ENCODE peak calls at places on chromosomes 2 and 18, in nine cellular contexts. M, Y, G, A, S, D, E, N and V are unnamed samples.

GRCh38 chr2:88054300-88055048 is 1.1 kb downstream of the KRCC1 start:
- DNase-seq in E (no peak), D (no peak), M (no peak), A (no peak), G (no peak), N (no peak), Y (no peak), S (no peak), V (no peak)

GRCh38 chr2:52070665-52071064 is 1038.7 kb upstream of the NRXN1 start:
- DNase-seq in S (no peak), G (no peak), N (no peak), A (no peak), M (no peak), D (no peak), Y (no peak), E (no peak), V (no peak)

GRCh38 chr2:70190086-70190412 is 770 bp downstream of the C2orf42 start:
- DNase-seq in M (no peak), E (no peak), A (no peak), N (no peak), G (peak), Y (no peak), S (peak), D (no peak), V (no peak)

GRCh38 chr2:168928113-168928823 is 27.2 kb downstream of the G6PC2 start:
- DNase-seq in A (no peak), Y (no peak), S (no peak), N (no peak), G (no peak), D (no peak), M (no peak), E (no peak), V (no peak)

GRCh38 chr2:183868707-183869106 is 729.6 kb upstream of the ZNF804A start:
- DNase-seq in S (no peak), E (no peak), Y (no peak), G (no peak), A (no peak), N (no peak), M (no peak), D (no peak), V (no peak)

GRCh38 chr18:79393626-79394401 is 1.9 kb upstream of the NFATC1 start:
- DNase-seq in D (peak), Y (peak), G (peak), M (peak), N (peak), S (peak), A (peak), E (peak), V (peak)

GRCh38 chr2:235055891-235056516 is 104.2 kb downstream of the SH3BP4 start:
- DNase-seq in D (peak), N (peak), S (no peak), M (peak), G (no peak), E (no peak), Y (peak), A (no peak), V (no peak)

GRCh38 chr2:20443276-20443920 is 3.5 kb upstream of the RHOB start:
- DNase-seq in Y (no peak), A (no peak), E (peak), S (peak), M (peak), D (peak), N (peak), G (no peak), V (no peak)

GRCh38 chr2:185608799-185609198 is 129.8 kb upstream of the FSIP2 start:
- DNase-seq in M (peak), A (no peak), S (no peak), E (no peak), Y (peak), N (no peak), G (no peak), D (peak), V (no peak)

GRCh38 chr2:143629344-143629743 is 500.1 kb downstream of the ARHGAP15 start:
- DNase-seq in N (no peak), Y (no peak), A (no peak), S (peak), E (no peak), M (no peak), D (no peak), G (no peak), V (no peak)

GRCh38 chr2:119523383-119523958 is 812 bp downstream of the SCTR start:
- DNase-seq in A (no peak), S (no peak), G (no peak), D (no peak), E (no peak), Y (no peak), M (no peak), N (no peak), V (no peak)

GRCh38 chr18:48621240-48621639 is 82.4 kb downstream of the CTIF start:
- DNase-seq in N (no peak), A (no peak), E (no peak), M (peak), G (no peak), D (no peak), S (peak), Y (no peak), V (no peak)

GRCh38 chr2:216424305-216424704 is 12.0 kb downstream of the SMARCAL1 start:
- DNase-seq in M (no peak), N (no peak), D (no peak), G (no peak), A (no peak), Y (no peak), E (no peak), S (no peak), V (no peak)

GRCh38 chr2:67451086-67451832 is 54.1 kb downstream of the ETAA1 start:
- DNase-seq in A (no peak), E (no peak), D (peak), Y (no peak), G (no peak), S (peak), M (peak), N (peak), V (no peak)

GRCh38 chr2:175976758-175977157 is 25.3 kb downstream of the LNPK start:
- DNase-seq in D (no peak), G (no peak), Y (no peak), N (no peak), E (no peak), A (no peak), S (peak), M (peak), V (no peak)

GRCh38 chr2:150977296-150977695 is 284.4 kb downstream of the RBM43 start:
- DNase-seq in A (no peak), Y (no peak), S (no peak), E (no peak), G (no peak), D (no peak), M (no peak), N (no peak), V (no peak)

GRCh38 chr18:23540867-23541266 is 37.6 kb downstream of the RMC1 start:
- DNase-seq in D (no peak), S (peak), A (no peak), N (no peak), M (no peak), G (peak), Y (no peak), E (no peak), V (no peak)

GRCh38 chr2:100941646-100942240 is 60.3 kb upstream of the RPL31 start:
- DNase-seq in A (no peak), M (no peak), D (no peak), G (no peak), N (no peak), S (peak), Y (no peak), E (no peak), V (no peak)

GRCh38 chr2:42503291-42503690 is 9.5 kb upstream of the KCNG3 start:
- DNase-seq in D (no peak), S (no peak), N (no peak), A (no peak), G (no peak), Y (no peak), E (no peak), M (peak), V (no peak)

GRCh38 chr2:97067279-97068004 is 27.2 kb downstream of the FAHD2B start:
- DNase-seq in Y (no peak), M (peak), N (no peak), D (no peak), E (no peak), S (no peak), G (no peak), A (no peak), V (no peak)

GRCh38 chr2:69798909-69799526 is 30.4 kb upstream of the GMCL1 start:
- DNase-seq in N (no peak), M (no peak), D (peak), A (no peak), S (peak), G (no peak), E (peak), Y (no peak), V (no peak)

DNA sequence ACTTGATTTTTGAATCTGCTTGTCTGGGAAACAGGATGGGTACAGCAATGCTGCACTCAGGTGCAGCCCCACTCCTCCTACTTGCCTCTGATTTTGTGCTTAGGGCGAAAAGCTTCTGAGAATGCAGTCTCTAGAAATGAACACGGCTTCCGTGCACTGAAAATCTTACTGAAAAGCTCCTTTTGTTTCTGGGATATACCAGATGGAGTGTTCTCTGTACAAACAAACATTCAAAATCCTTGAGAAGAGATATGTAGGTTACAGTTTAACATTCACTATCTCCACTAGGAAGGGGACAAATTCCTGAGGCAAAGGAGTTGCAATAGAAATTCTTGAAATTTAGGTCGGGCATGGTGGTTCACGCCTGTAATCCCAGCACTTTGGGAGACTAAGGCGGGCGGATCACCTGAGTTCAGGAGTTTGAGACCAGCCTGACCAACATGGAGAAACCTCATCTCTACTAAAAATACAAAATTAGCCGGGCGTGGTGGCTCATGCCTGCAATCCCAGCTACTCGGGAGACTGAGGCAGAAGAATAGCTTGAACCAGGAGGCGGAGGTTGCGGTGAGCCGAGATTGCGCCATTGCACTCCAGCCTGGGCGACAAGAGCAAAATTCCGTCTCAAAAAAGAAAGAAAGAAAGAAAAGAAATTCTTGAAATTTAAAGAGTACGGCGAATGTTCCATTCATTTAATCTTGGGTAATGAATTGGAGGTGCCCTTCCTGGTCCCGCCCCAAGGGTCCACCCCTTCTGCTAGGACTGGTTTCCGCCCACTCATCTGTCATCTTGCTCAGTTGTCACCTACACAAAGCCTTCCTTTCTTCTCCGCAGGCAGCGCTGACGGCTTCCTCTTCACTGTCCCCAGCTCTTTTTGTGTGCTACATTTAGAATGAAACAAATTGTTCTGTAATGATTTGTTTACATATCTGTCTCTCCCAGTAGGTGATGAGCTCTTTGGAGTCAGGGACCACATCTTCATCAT is 92.4 kb downstream of the SOCS6 start:
- DNase-seq in Y (no peak), D (no peak), G (no peak), A (no peak), S (no peak), E (no peak), M (peak), N (peak), V (no peak)
- TF ChIP-seq POLR2A in Y (no peak), D (no peak), G (peak), A (no peak), S (no peak), E (no peak), M (no peak), N (no peak), V (no peak)

DNA sequence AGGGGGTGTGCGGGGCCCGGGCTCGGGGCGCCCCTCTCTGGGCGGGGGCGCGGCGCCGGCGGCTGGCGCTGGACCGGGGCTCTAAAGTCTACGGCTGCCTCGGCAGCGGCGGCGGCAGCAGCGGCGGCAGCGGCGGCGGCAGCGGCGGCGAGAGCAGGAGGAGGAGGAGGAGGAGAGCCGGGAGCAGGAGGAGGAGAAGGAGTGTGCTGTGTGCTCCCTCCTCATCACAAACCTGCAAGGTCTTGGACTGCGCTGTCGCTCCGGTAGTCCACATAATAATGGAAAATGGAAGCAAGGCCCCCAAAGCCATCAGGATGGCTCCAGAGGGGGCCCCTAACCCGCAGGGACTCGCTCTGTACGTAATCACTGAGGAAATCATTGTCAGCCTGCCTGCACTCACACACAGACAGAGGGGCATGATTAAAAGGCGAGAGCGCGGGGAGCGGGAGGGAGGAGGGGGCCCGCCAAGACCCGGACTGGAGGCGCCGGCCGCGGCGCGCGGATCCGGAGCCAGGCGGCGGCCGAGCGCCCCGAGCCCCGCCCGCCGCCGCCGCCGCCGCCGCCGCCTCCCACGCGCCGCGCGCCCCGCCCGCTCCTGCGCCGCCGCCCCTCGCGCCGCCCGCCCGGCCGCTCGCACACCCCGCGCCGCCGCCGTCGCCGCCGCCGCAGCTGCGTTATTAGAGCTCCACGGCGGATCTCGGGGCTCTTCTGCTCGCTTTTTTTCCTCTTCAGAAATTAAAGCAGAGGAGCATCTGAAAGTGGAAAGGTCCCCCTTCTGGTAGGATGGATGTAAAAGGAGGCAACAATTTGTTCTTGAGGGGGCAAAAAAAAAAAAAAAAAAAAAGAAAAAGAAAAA is at the start of gene ZNF521:
- DNase-seq in E (peak), M (peak), D (peak), N (peak), G (peak), Y (peak), S (peak), A (peak), V (peak)
- TF ChIP-seq POLR2A in E (peak), M (no peak), D (peak), N (no peak), G (peak), Y (no peak), S (peak), A (no peak), V (peak)

GRCh38 chr2:53786371-53787254 is at the start of the genes ASB3 and ERLEC1:
- DNase-seq in G (peak), S (peak), Y (peak), N (peak), D (peak), M (peak), A (peak), E (peak), V (peak)
- TF ChIP-seq POLR2A in G (peak), S (peak), Y (peak), N (peak), D (peak), M (peak), A (no peak), E (peak), V (peak)

DNA sequence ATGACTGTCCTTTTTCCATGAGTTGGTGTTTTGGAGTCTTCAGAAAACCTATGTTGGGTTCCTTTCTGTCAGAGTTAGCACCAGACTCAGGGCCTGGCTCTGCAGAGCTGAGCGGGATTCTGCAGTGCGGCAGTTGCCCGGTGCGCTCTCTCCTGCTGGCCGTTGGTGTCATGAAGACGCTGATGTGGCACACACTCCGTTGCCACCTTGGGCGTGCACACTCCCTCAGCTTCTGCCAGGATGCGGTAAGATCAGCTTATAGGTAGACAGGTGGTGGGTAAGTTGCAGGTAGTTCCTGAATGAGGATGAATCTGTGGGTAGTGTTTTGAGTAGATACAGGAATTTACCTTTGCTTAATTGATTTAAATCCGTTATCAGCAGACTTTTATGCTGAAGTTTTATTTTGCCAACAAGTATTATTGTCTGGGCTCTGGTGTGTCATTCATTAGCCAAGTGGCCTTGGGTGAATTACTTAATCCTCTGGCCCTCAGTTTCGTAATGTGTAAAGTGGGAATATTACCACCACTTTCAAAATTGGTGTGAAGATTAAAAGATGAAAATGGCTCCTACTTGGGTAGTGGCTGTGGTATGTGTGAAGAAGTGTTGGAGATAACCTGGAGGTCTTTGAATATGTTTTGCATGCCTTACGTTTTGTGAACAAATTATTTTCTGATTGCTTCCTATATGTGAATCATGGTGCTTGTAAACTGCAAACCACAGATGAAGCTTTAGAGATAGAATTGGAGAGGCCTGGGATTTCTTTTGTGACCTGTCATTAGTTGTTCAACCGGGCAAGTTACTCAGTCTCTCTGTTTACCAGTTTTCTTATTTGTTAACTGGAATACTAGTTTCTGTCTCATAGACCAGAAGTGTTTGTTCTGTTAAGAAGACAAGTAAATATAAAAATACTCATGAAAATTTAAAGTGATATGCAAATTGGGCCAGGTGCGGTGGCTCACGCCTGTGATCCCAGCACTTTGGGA is 27.0 kb downstream of the DGKD start:
- DNase-seq in G (no peak), E (no peak), A (no peak), Y (no peak), S (no peak), N (no peak), D (no peak), M (no peak), V (no peak)
- TF ChIP-seq POLR2A in G (no peak), E (no peak), A (no peak), Y (no peak), S (no peak), N (no peak), D (no peak), M (no peak), V (no peak)

DNA sequence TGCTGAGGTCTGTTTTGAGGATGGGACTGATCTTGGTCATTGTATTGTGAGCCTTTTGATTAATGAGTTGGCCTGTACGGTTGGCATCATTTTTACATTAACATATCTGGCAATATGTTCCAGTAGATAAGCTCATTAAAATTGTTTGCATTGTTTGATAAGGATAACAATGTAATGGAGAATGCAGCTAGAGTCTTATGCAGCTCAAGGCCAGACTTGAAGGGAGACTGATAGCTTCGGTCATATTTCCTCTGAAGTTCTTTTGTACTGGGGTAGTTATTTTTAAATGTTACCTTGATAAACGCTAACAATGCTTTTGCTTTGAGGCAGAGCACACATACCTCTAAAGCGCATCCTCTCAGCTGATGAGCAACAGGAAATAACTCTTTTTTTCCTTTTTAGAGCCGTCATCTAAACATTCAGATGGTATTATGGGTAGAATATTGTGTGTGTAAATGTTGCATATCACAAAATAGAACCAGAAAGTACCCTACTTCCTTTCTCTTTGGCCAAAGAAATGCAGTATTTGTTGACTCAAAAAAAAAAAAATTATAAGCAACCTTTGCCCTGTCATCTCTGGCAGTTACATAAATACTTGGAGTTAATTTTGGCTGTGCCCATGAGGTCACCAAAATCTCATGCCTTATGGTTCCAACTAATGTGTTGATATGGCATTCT is 1.3 kb downstream of the MAPRE2 start:
- DNase-seq in Y (no peak), S (no peak), M (no peak), E (no peak), G (no peak), A (no peak), N (no peak), D (peak), V (no peak)
- TF ChIP-seq POLR2A in Y (no peak), S (no peak), M (no peak), E (no peak), G (no peak), A (no peak), N (no peak), D (peak), V (no peak)